ENCODE peak calls at places on chromosome 11, in eight cellular contexts. C is stimulated activated CD4-positive, alpha-beta T cell treated with anti-CD3 and anti-CD28 coated beads, Interleukin-4, amount 100 ng/mL, for 4 hours; R is NAMALWA; Y is A549; I is EL; U is mucosa of descending colon; M is frontal cortex; O is effector memory CD8-positive, alpha-beta T cell. Z is an unnamed sample.

GRCh38 chr11:31981457-31981856 is 109.4 kb upstream of the RCN1 start:
- DNase-seq in M (no peak), C (no peak), U (no peak), I (no peak), R (no peak), O (no peak), Y (no peak), Z (no peak)

GRCh38 chr11:101583180-101584128 is at the start of gene TRPC6:
- DNase-seq in Y (peak), M (peak), R (no peak), U (no peak), C (no peak), O (no peak), I (peak), Z (no peak)

GRCh38 chr11:88383446-88383845 is 45.9 kb upstream of the CTSC start:
- DNase-seq in R (no peak), U (no peak), C (no peak), I (no peak), Y (peak), M (no peak), O (no peak), Z (no peak)

GRCh38 chr11:116861539-116861938 is 24.1 kb upstream of the APOA1 start:
- DNase-seq in U (no peak), O (no peak), I (peak), C (no peak), M (no peak), R (no peak), Y (no peak), Z (no peak)

GRCh38 chr11:129910360-129910759 is 15.0 kb upstream of the NFRKB start:
- DNase-seq in I (no peak), C (no peak), Y (no peak), M (no peak), O (no peak), U (no peak), R (no peak), Z (no peak)

GRCh38 chr11:1157341-1157644 is 460 bp upstream of the MUC5AC start:
- DNase-seq in C (no peak), R (no peak), O (no peak), Y (no peak), I (no peak), M (no peak), U (no peak), Z (no peak)

GRCh38 chr11:118895093-118896039 is 11.7 kb downstream of the CXCR5 start:
- DNase-seq in R (peak), U (peak), Y (no peak), M (no peak), I (no peak), O (peak), C (peak), Z (no peak)

GRCh38 chr11:72646024-72646423 is 28.2 kb downstream of the PDE2A start:
- DNase-seq in M (no peak), U (no peak), R (no peak), O (no peak), I (no peak), Y (no peak), C (no peak), Z (no peak)

GRCh38 chr11:110176366-110177056 is 83.3 kb downstream of the ZC3H12C start:
- DNase-seq in O (no peak), Y (no peak), U (no peak), M (no peak), R (no peak), I (peak), C (no peak), Z (no peak)

GRCh38 chr11:35723493-35724284 is 61.1 kb downstream of the TRIM44 start:
- DNase-seq in M (no peak), O (no peak), R (no peak), U (no peak), Y (no peak), I (no peak), C (no peak), Z (no peak)

GRCh38 chr11:100753144-100753543 is 66.1 kb downstream of the ARHGAP42 start:
- DNase-seq in O (no peak), C (no peak), I (no peak), Y (no peak), M (no peak), U (no peak), R (no peak), Z (no peak)

GRCh38 chr11:78607691-78608090 is 33.0 kb upstream of the NARS2 start:
- DNase-seq in R (no peak), Y (no peak), M (no peak), I (no peak), O (no peak), C (no peak), U (no peak), Z (no peak)

Z was measured in SK-MEL-5.